ENCODE peak calls at places on chromosomes 16 and 17, in seven cellular contexts. One of them, this sample, is unnamed.

GRCh38 chr17:703081-703875 is 11.4 kb downstream of the VPS53 start:
- DNase-seq in spleen: no peak
- DNase-seq in heart left ventricle: no peak
- DNase-seq in lower leg skin: peak; percentile 50
- DNase-seq in tibial nerve: no peak
- DNase-seq in HCT116: no peak
- DNase-seq in ovary: no peak
- DNase-seq in this sample: no peak

GRCh38 chr16:13909872-13910303 is 10.1 kb upstream of the ERCC4 start:
- DNase-seq in HCT116: no peak
- DNase-seq in ovary: peak; percentile 75
- DNase-seq in heart left ventricle: peak; percentile 64
- DNase-seq in spleen: no peak
- DNase-seq in lower leg skin: no peak
- DNase-seq in tibial nerve: no peak
- DNase-seq in this sample: no peak

GRCh38 chr17:3678095-3678820 is 9.6 kb downstream of the EMC6 start:
- DNase-seq in lower leg skin: no peak
- DNase-seq in ovary: no peak
- DNase-seq in heart left ventricle: no peak
- DNase-seq in spleen: no peak
- DNase-seq in tibial nerve: no peak
- DNase-seq in HCT116: no peak
- DNase-seq in this sample: no peak

GRCh38 chr17:74454197-74455024 is 12.0 kb upstream of the CD300A start:
- DNase-seq in HCT116: peak; percentile 66
- DNase-seq in heart left ventricle: peak; percentile 96
- DNase-seq in spleen: peak; percentile 96
- DNase-seq in ovary: peak; percentile 94
- DNase-seq in tibial nerve: peak; percentile 82
- DNase-seq in lower leg skin: peak; percentile 97
- DNase-seq in this sample: no peak

GRCh38 chr17:31537558-31537957 is 146.1 kb downstream of the RAB11FIP4 start:
- DNase-seq in lower leg skin: no peak
- DNase-seq in tibial nerve: no peak
- DNase-seq in ovary: peak; percentile 62
- DNase-seq in heart left ventricle: no peak
- DNase-seq in HCT116: no peak
- DNase-seq in spleen: peak; percentile 86
- DNase-seq in this sample: no peak

GRCh38 chr16:54493076-54493475 is 206.5 kb upstream of the IRX3 start:
- DNase-seq in ovary: no peak
- DNase-seq in tibial nerve: no peak
- DNase-seq in heart left ventricle: no peak
- DNase-seq in lower leg skin: no peak
- DNase-seq in HCT116: no peak
- DNase-seq in spleen: no peak
- DNase-seq in this sample: no peak

GRCh38 chr16:50309527-50310307 is 43.4 kb downstream of the ADCY7 start:
- DNase-seq in heart left ventricle: no peak
- DNase-seq in tibial nerve: no peak
- DNase-seq in HCT116: no peak
- DNase-seq in ovary: peak; percentile 64
- DNase-seq in spleen: peak; percentile 62
- DNase-seq in lower leg skin: peak; percentile 84
- DNase-seq in this sample: no peak

GRCh38 chr17:69055334-69055733 is 5.4 kb downstream of the ABCA9 start:
- DNase-seq in spleen: no peak
- DNase-seq in lower leg skin: no peak
- DNase-seq in tibial nerve: no peak
- DNase-seq in ovary: no peak
- DNase-seq in heart left ventricle: no peak
- DNase-seq in HCT116: no peak
- DNase-seq in this sample: no peak

GRCh38 chr17:64658931-64659330 is 3.2 kb downstream of the SMURF2 start:
- DNase-seq in spleen: no peak
- DNase-seq in ovary: no peak
- DNase-seq in heart left ventricle: no peak
- DNase-seq in tibial nerve: no peak
- DNase-seq in lower leg skin: no peak
- DNase-seq in HCT116: no peak
- DNase-seq in this sample: no peak

GRCh38 chr16:29662729-29663019 is 373 bp upstream of the SPN start:
- DNase-seq in HCT116: no peak
- DNase-seq in heart left ventricle: no peak
- DNase-seq in lower leg skin: no peak
- DNase-seq in spleen: peak; percentile 78
- DNase-seq in tibial nerve: no peak
- DNase-seq in ovary: no peak
- DNase-seq in this sample: no peak

GRCh38 chr17:8038954-8039610 is at the start of gene ALOX15B:
- DNase-seq in heart left ventricle: no peak
- DNase-seq in tibial nerve: no peak
- DNase-seq in HCT116: no peak
- DNase-seq in lower leg skin: peak; percentile 83
- DNase-seq in ovary: no peak
- DNase-seq in spleen: no peak
- DNase-seq in this sample: no peak

GRCh38 chr17:38751803-38752118 is 780 bp upstream of the PSMB3 start:
- DNase-seq in ovary: peak; percentile 79
- DNase-seq in spleen: peak; percentile 94
- DNase-seq in tibial nerve: peak; percentile 81
- DNase-seq in lower leg skin: peak; percentile 97
- DNase-seq in HCT116: peak; percentile 66
- DNase-seq in heart left ventricle: peak; percentile 88
- DNase-seq in this sample: no peak

GRCh38 chr16:28218109-28218508 is 6.3 kb upstream of the XPO6 start:
- DNase-seq in spleen: no peak
- DNase-seq in tibial nerve: no peak
- DNase-seq in HCT116: peak; percentile 47
- DNase-seq in lower leg skin: no peak
- DNase-seq in ovary: no peak
- DNase-seq in heart left ventricle: no peak
- DNase-seq in this sample: no peak
- TF ChIP-seq CTCF in spleen: peak; percentile 72
- TF ChIP-seq CTCF in tibial nerve: no peak
- TF ChIP-seq CTCF in HCT116: peak; percentile 52
- TF ChIP-seq CTCF in lower leg skin: no peak
- TF ChIP-seq CTCF in ovary: no peak
- TF ChIP-seq CTCF in heart left ventricle: peak; percentile 32
- TF ChIP-seq CTCF in this sample: peak; percentile 41

GRCh38 chr16:2047330-2048115 is at the start of the genes NTHL1 and TSC2:
- DNase-seq in ovary: peak; percentile 95
- DNase-seq in tibial nerve: peak; percentile 94
- DNase-seq in lower leg skin: peak; percentile 99
- DNase-seq in heart left ventricle: peak; percentile 98
- DNase-seq in spleen: peak; percentile 99
- DNase-seq in HCT116: peak; percentile 91
- DNase-seq in this sample: peak; percentile 67
- TF ChIP-seq POLR2A in ovary: peak; percentile 26
- TF ChIP-seq POLR2A in tibial nerve: peak; percentile 44
- TF ChIP-seq POLR2A in lower leg skin: no peak
- TF ChIP-seq POLR2A in heart left ventricle: peak; percentile 77
- TF ChIP-seq POLR2A in spleen: no peak
- TF ChIP-seq POLR2A in HCT116: peak; percentile 67
- TF ChIP-seq POLR2A in this sample: peak; percentile 38

GRCh38 chr16:87877942-87878507 is 8.7 kb upstream of the SLC7A5 start:
- DNase-seq in HCT116: no peak
- DNase-seq in heart left ventricle: no peak
- DNase-seq in ovary: no peak
- DNase-seq in tibial nerve: no peak
- DNase-seq in lower leg skin: no peak
- DNase-seq in spleen: no peak
- DNase-seq in this sample: no peak
- TF ChIP-seq CTCF in HCT116: peak; percentile 50
- TF ChIP-seq CTCF in heart left ventricle: no peak
- TF ChIP-seq CTCF in ovary: no peak
- TF ChIP-seq CTCF in tibial nerve: no peak
- TF ChIP-seq CTCF in lower leg skin: no peak
- TF ChIP-seq CTCF in spleen: no peak
- TF ChIP-seq CTCF in this sample: no peak

GRCh38 chr17:76540381-76541300 is 797 bp downstream of the PRCD start:
- DNase-seq in ovary: peak; percentile 92
- DNase-seq in tibial nerve: peak; percentile 88
- DNase-seq in spleen: peak; percentile 88
- DNase-seq in lower leg skin: peak; percentile 98
- DNase-seq in HCT116: peak; percentile 93
- DNase-seq in heart left ventricle: peak; percentile 95
- DNase-seq in this sample: no peak
- TF ChIP-seq POLR2A in ovary: peak; percentile 29
- TF ChIP-seq POLR2A in tibial nerve: peak; percentile 79
- TF ChIP-seq POLR2A in spleen: no peak
- TF ChIP-seq POLR2A in lower leg skin: no peak
- TF ChIP-seq POLR2A in HCT116: peak; percentile 34
- TF ChIP-seq POLR2A in heart left ventricle: peak; percentile 48
- TF ChIP-seq POLR2A in this sample: no peak

GRCh38 chr17:45232514-45233422 is 11.1 kb downstream of the FMNL1 start:
- DNase-seq in tibial nerve: no peak
- DNase-seq in spleen: peak; percentile 66
- DNase-seq in ovary: no peak
- DNase-seq in heart left ventricle: no peak
- DNase-seq in lower leg skin: peak; percentile 82
- DNase-seq in HCT116: no peak
- DNase-seq in this sample: no peak

GRCh38 chr17:45233423-45233924 is 11.8 kb downstream of the FMNL1 start:
- DNase-seq in spleen: peak; percentile 72
- DNase-seq in HCT116: no peak
- DNase-seq in heart left ventricle: no peak
- DNase-seq in ovary: no peak
- DNase-seq in lower leg skin: no peak
- DNase-seq in tibial nerve: no peak
- DNase-seq in this sample: no peak

GRCh38 chr17:45236002-45236606 is 14.4 kb downstream of the FMNL1 start:
- DNase-seq in spleen: peak; percentile 75
- DNase-seq in tibial nerve: no peak
- DNase-seq in lower leg skin: no peak
- DNase-seq in HCT116: no peak
- DNase-seq in ovary: no peak
- DNase-seq in heart left ventricle: no peak
- DNase-seq in this sample: no peak

GRCh38 chr17:45235071-45236001 is 13.7 kb downstream of the FMNL1 start:
- DNase-seq in lower leg skin: peak; percentile 94
- DNase-seq in ovary: peak; percentile 37
- DNase-seq in spleen: peak; percentile 92
- DNase-seq in tibial nerve: peak; percentile 90
- DNase-seq in HCT116: peak; percentile 54
- DNase-seq in heart left ventricle: peak; percentile 75
- DNase-seq in this sample: no peak

GRCh38 chr17:45234641-45235040 is 13.0 kb downstream of the FMNL1 start:
- DNase-seq in lower leg skin: no peak
- DNase-seq in spleen: peak; percentile 78
- DNase-seq in tibial nerve: no peak
- DNase-seq in HCT116: no peak
- DNase-seq in heart left ventricle: no peak
- DNase-seq in ovary: no peak
- DNase-seq in this sample: no peak
- TF ChIP-seq CTCF in lower leg skin: no peak
- TF ChIP-seq CTCF in spleen: no peak
- TF ChIP-seq CTCF in tibial nerve: no peak
- TF ChIP-seq CTCF in HCT116: peak; percentile 57
- TF ChIP-seq CTCF in heart left ventricle: no peak
- TF ChIP-seq CTCF in ovary: no peak
- TF ChIP-seq CTCF in this sample: no peak

GRCh38 chr17:17406225-17406624 is 70.6 kb upstream of the MED9 start:
- DNase-seq in lower leg skin: peak; percentile 81
- DNase-seq in ovary: no peak
- DNase-seq in tibial nerve: peak; percentile 69
- DNase-seq in HCT116: no peak
- DNase-seq in spleen: no peak
- DNase-seq in heart left ventricle: no peak
- DNase-seq in this sample: no peak
- TF ChIP-seq POLR2A in lower leg skin: no peak
- TF ChIP-seq POLR2A in ovary: no peak
- TF ChIP-seq POLR2A in tibial nerve: no peak
- TF ChIP-seq POLR2A in HCT116: no peak
- TF ChIP-seq POLR2A in spleen: no peak
- TF ChIP-seq POLR2A in heart left ventricle: no peak
- TF ChIP-seq POLR2A in this sample: no peak

GRCh38 chr17:80996422-80997305 is 5.0 kb downstream of the CHMP6 start:
- DNase-seq in ovary: no peak
- DNase-seq in heart left ventricle: no peak
- DNase-seq in tibial nerve: no peak
- DNase-seq in lower leg skin: no peak
- DNase-seq in spleen: peak; percentile 63
- DNase-seq in HCT116: no peak
- DNase-seq in this sample: no peak
- TF ChIP-seq CTCF in ovary: no peak
- TF ChIP-seq CTCF in heart left ventricle: no peak
- TF ChIP-seq CTCF in tibial nerve: no peak
- TF ChIP-seq CTCF in lower leg skin: no peak
- TF ChIP-seq CTCF in spleen: no peak
- TF ChIP-seq CTCF in HCT116: no peak
- TF ChIP-seq CTCF in this sample: no peak